ENCODE peak calls at places on chromosomes 12 and 14, in seven cellular contexts. One of them, this sample, is unnamed.

GRCh38 chr14:69574954-69575295 is 254 bp upstream of the CCDC177 start:
- DNase-seq in NCI-H1105 treated with DMSO at 0.1 percent for 48 hours: no peak
- DNase-seq in activated CD8-positive, alpha-beta memory T cell treated with anti-CD3 and anti-CD28 coated beads for 48 hours: no peak
- DNase-seq in NCI-H510A treated with DMSO at 0.1 percent for 48 hours: no peak
- DNase-seq in H4: no peak
- DNase-seq in naive B cell: no peak
- DNase-seq in fibroblast of pulmonary artery: no peak
- DNase-seq in this sample: no peak

GRCh38 chr14:103427485-103428443 is 42.5 kb downstream of the MARK3 start:
- DNase-seq in NCI-H1105 treated with DMSO at 0.1 percent for 48 hours: no peak
- DNase-seq in activated CD8-positive, alpha-beta memory T cell treated with anti-CD3 and anti-CD28 coated beads for 48 hours: peak; percentile 4
- DNase-seq in NCI-H510A treated with DMSO at 0.1 percent for 48 hours: no peak
- DNase-seq in H4: peak; percentile 89
- DNase-seq in naive B cell: no peak
- DNase-seq in fibroblast of pulmonary artery: peak; percentile 82
- DNase-seq in this sample: no peak

GRCh38 chr14:24868389-24868788 is 181.6 kb downstream of the STXBP6 start:
- DNase-seq in NCI-H1105 treated with DMSO at 0.1 percent for 48 hours: no peak
- DNase-seq in activated CD8-positive, alpha-beta memory T cell treated with anti-CD3 and anti-CD28 coated beads for 48 hours: no peak
- DNase-seq in NCI-H510A treated with DMSO at 0.1 percent for 48 hours: no peak
- DNase-seq in H4: no peak
- DNase-seq in naive B cell: no peak
- DNase-seq in fibroblast of pulmonary artery: no peak
- DNase-seq in this sample: no peak

GRCh38 chr12:110256780-110257431 is 24.1 kb upstream of the ATP2A2 start:
- DNase-seq in NCI-H1105 treated with DMSO at 0.1 percent for 48 hours: no peak
- DNase-seq in activated CD8-positive, alpha-beta memory T cell treated with anti-CD3 and anti-CD28 coated beads for 48 hours: no peak
- DNase-seq in NCI-H510A treated with DMSO at 0.1 percent for 48 hours: no peak
- DNase-seq in H4: no peak
- DNase-seq in naive B cell: no peak
- DNase-seq in fibroblast of pulmonary artery: no peak
- DNase-seq in this sample: peak; percentile 29

GRCh38 chr14:75709207-75709812 is 48.3 kb downstream of the TTLL5 start:
- DNase-seq in NCI-H1105 treated with DMSO at 0.1 percent for 48 hours: peak; percentile 78
- DNase-seq in activated CD8-positive, alpha-beta memory T cell treated with anti-CD3 and anti-CD28 coated beads for 48 hours: no peak
- DNase-seq in NCI-H510A treated with DMSO at 0.1 percent for 48 hours: peak; percentile 84
- DNase-seq in H4: peak; percentile 74
- DNase-seq in naive B cell: peak; percentile 45
- DNase-seq in fibroblast of pulmonary artery: peak; percentile 93
- DNase-seq in this sample: peak; percentile 72

GRCh38 chr12:25971675-25972035 is 13.2 kb downstream of the RASSF8 start:
- DNase-seq in NCI-H1105 treated with DMSO at 0.1 percent for 48 hours: no peak
- DNase-seq in activated CD8-positive, alpha-beta memory T cell treated with anti-CD3 and anti-CD28 coated beads for 48 hours: no peak
- DNase-seq in NCI-H510A treated with DMSO at 0.1 percent for 48 hours: no peak
- DNase-seq in H4: no peak
- DNase-seq in naive B cell: no peak
- DNase-seq in fibroblast of pulmonary artery: no peak
- DNase-seq in this sample: no peak

GRCh38 chr12:92571169-92571568 is 131.6 kb upstream of the PLEKHG7 start:
- DNase-seq in NCI-H1105 treated with DMSO at 0.1 percent for 48 hours: no peak
- DNase-seq in activated CD8-positive, alpha-beta memory T cell treated with anti-CD3 and anti-CD28 coated beads for 48 hours: no peak
- DNase-seq in NCI-H510A treated with DMSO at 0.1 percent for 48 hours: no peak
- DNase-seq in H4: no peak
- DNase-seq in naive B cell: no peak
- DNase-seq in fibroblast of pulmonary artery: no peak
- DNase-seq in this sample: no peak

GRCh38 chr14:81132492-81132891 is 88.3 kb downstream of the GTF2A1 start:
- DNase-seq in NCI-H1105 treated with DMSO at 0.1 percent for 48 hours: peak; percentile 98
- DNase-seq in activated CD8-positive, alpha-beta memory T cell treated with anti-CD3 and anti-CD28 coated beads for 48 hours: no peak
- DNase-seq in NCI-H510A treated with DMSO at 0.1 percent for 48 hours: peak; percentile 25
- DNase-seq in H4: no peak
- DNase-seq in naive B cell: no peak
- DNase-seq in fibroblast of pulmonary artery: no peak
- DNase-seq in this sample: no peak